ENCODE peak calls at places on chromosomes 7 and 10, in eight cellular contexts. One of them, this sample, is unnamed.

GRCh38 chr10:102118867-102119266 is 1.3 kb downstream of the LDB1 start:
- DNase-seq in tibial artery: peak
- DNase-seq in H9: peak
- DNase-seq in neural crest cell: no peak
- DNase-seq in psoas muscle: no peak
- DNase-seq in endothelial cell: no peak
- DNase-seq in fibroblast of lung: peak
- DNase-seq in B cell: peak
- DNase-seq in this sample: peak

GRCh38 chr7:92020636-92021035 is 80.0 kb downstream of the AKAP9 start:
- DNase-seq in tibial artery: no peak
- DNase-seq in H9: no peak
- DNase-seq in neural crest cell: no peak
- DNase-seq in psoas muscle: no peak
- DNase-seq in endothelial cell: no peak
- DNase-seq in fibroblast of lung: peak
- DNase-seq in B cell: no peak
- DNase-seq in this sample: no peak

GRCh38 chr10:9060314-9060713 is 1005.8 kb downstream of the GATA3 start:
- DNase-seq in tibial artery: no peak
- DNase-seq in H9: no peak
- DNase-seq in neural crest cell: no peak
- DNase-seq in psoas muscle: no peak
- DNase-seq in endothelial cell: no peak
- DNase-seq in fibroblast of lung: no peak
- DNase-seq in B cell: no peak
- DNase-seq in this sample: no peak

GRCh38 chr7:69172357-69173098 is 425.7 kb upstream of the AUTS2 start:
- DNase-seq in tibial artery: no peak
- DNase-seq in H9: no peak
- DNase-seq in neural crest cell: no peak
- DNase-seq in psoas muscle: no peak
- DNase-seq in endothelial cell: no peak
- DNase-seq in fibroblast of lung: no peak
- DNase-seq in B cell: no peak
- DNase-seq in this sample: no peak

GRCh38 chr7:138665669-138666140 is 35.5 kb downstream of the SVOPL start:
- DNase-seq in tibial artery: no peak
- DNase-seq in H9: no peak
- DNase-seq in neural crest cell: no peak
- DNase-seq in psoas muscle: no peak
- DNase-seq in endothelial cell: no peak
- DNase-seq in fibroblast of lung: no peak
- DNase-seq in B cell: no peak
- DNase-seq in this sample: no peak

GRCh38 chr10:16905304-16905703 is 88.1 kb upstream of the RSU1 start:
- DNase-seq in tibial artery: no peak
- DNase-seq in H9: no peak
- DNase-seq in neural crest cell: no peak
- DNase-seq in psoas muscle: no peak
- DNase-seq in endothelial cell: no peak
- DNase-seq in fibroblast of lung: peak
- DNase-seq in B cell: no peak
- DNase-seq in this sample: no peak

GRCh38 chr7:1192171-1192676 is 32.2 kb upstream of the ZFAND2A start:
- DNase-seq in tibial artery: no peak
- DNase-seq in H9: no peak
- DNase-seq in neural crest cell: no peak
- DNase-seq in psoas muscle: no peak
- DNase-seq in endothelial cell: peak
- DNase-seq in fibroblast of lung: peak
- DNase-seq in B cell: no peak
- DNase-seq in this sample: no peak

GRCh38 chr7:125241548-125241947 is 311.9 kb upstream of the POT1 start:
- DNase-seq in tibial artery: no peak
- DNase-seq in H9: no peak
- DNase-seq in neural crest cell: no peak
- DNase-seq in psoas muscle: no peak
- DNase-seq in endothelial cell: no peak
- DNase-seq in fibroblast of lung: no peak
- DNase-seq in B cell: no peak
- DNase-seq in this sample: no peak

GRCh38 chr7:137146552-137146961 is 197.0 kb downstream of the PTN start:
- DNase-seq in tibial artery: no peak
- DNase-seq in H9: no peak
- DNase-seq in neural crest cell: no peak
- DNase-seq in psoas muscle: no peak
- DNase-seq in endothelial cell: no peak
- DNase-seq in fibroblast of lung: peak
- DNase-seq in B cell: no peak
- DNase-seq in this sample: no peak

GRCh38 chr10:131273476-131273875 is 38.0 kb downstream of the TCERG1L start:
- DNase-seq in tibial artery: no peak
- DNase-seq in H9: no peak
- DNase-seq in neural crest cell: no peak
- DNase-seq in psoas muscle: no peak
- DNase-seq in endothelial cell: no peak
- DNase-seq in fibroblast of lung: no peak
- DNase-seq in B cell: no peak
- DNase-seq in this sample: no peak

GRCh38 chr7:92332782-92333181 is 87.0 kb downstream of the ANKIB1 start:
- DNase-seq in tibial artery: no peak
- DNase-seq in H9: no peak
- DNase-seq in neural crest cell: no peak
- DNase-seq in psoas muscle: no peak
- DNase-seq in endothelial cell: no peak
- DNase-seq in fibroblast of lung: no peak
- DNase-seq in B cell: no peak
- DNase-seq in this sample: no peak

GRCh38 chr10:34637419-34637911 is 177.6 kb downstream of the PARD3 start:
- DNase-seq in tibial artery: peak
- DNase-seq in H9: peak
- DNase-seq in neural crest cell: peak
- DNase-seq in psoas muscle: peak
- DNase-seq in endothelial cell: peak
- DNase-seq in fibroblast of lung: peak
- DNase-seq in B cell: peak
- DNase-seq in this sample: peak

GRCh38 chr7:139683137-139683871 is 94.5 kb downstream of the HIPK2 start:
- DNase-seq in tibial artery: no peak
- DNase-seq in H9: no peak
- DNase-seq in neural crest cell: no peak
- DNase-seq in psoas muscle: no peak
- DNase-seq in endothelial cell: no peak
- DNase-seq in fibroblast of lung: peak
- DNase-seq in B cell: no peak
- DNase-seq in this sample: no peak

GRCh38 chr10:48670978-48671913 is 13.4 kb upstream of the WDFY4 start:
- DNase-seq in tibial artery: no peak
- DNase-seq in H9: peak
- DNase-seq in neural crest cell: peak
- DNase-seq in psoas muscle: no peak
- DNase-seq in endothelial cell: no peak
- DNase-seq in fibroblast of lung: no peak
- DNase-seq in B cell: peak
- DNase-seq in this sample: no peak

DNA sequence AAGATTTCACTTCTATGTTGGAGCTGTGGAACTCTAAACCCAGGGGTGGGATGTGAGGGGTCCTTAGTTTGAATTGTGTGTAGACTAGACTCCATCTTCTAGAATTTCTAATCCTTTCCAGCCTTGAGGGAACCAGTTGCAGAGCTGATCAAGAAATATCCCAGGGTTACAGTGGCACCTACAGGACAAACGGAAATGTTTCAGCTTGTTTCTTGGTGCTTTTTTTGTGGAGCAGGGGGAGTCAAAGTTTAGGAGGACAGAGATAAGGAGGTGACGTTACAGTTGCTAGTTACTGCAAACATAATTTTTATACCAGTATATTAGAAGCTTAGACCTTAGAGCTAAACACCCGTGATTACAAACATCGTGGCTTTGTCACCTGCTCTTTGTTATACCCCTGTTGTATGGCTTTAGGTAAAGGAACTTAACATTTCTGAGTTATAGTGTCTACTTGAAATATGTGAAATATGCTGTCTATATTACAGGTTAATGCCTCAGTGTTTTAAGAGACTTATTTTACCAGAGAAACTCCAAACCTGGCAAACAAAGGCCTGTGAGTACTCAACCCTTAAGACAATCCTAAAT is 84.5 kb upstream of the DYNC1I1 start:
- DNase-seq in tibial artery: no peak
- DNase-seq in H9: no peak
- DNase-seq in neural crest cell: peak
- DNase-seq in psoas muscle: no peak
- DNase-seq in endothelial cell: peak
- DNase-seq in fibroblast of lung: peak
- DNase-seq in B cell: no peak
- DNase-seq in this sample: no peak
- TF ChIP-seq CTCF in tibial artery: peak
- TF ChIP-seq CTCF in H9: peak
- TF ChIP-seq CTCF in neural crest cell: peak
- TF ChIP-seq CTCF in psoas muscle: peak
- TF ChIP-seq CTCF in endothelial cell: peak
- TF ChIP-seq CTCF in fibroblast of lung: peak
- TF ChIP-seq CTCF in B cell: no peak
- TF ChIP-seq CTCF in this sample: peak

DNA sequence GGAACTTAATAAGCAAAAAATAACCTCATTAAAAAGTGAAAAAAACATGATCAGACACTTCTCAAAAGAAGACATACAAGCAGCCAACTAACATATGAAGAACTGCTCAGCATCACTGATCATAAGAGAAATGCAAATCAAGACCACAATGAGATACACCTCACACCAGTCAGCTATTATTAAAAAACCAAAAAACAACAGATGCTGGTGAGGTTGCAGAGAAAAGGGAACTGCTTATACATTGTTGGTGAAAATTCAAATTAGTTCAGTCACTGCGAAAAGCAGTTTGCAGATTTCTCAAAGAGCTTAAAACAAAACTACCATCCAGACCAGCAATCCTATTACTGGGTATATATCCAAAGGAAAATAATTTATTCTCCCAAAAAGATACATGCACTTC is 513.3 kb downstream of the MDFIC start:
- DNase-seq in tibial artery: no peak
- DNase-seq in H9: no peak
- DNase-seq in neural crest cell: no peak
- DNase-seq in psoas muscle: no peak
- DNase-seq in endothelial cell: no peak
- DNase-seq in fibroblast of lung: no peak
- DNase-seq in B cell: peak
- DNase-seq in this sample: no peak
- TF ChIP-seq CTCF in tibial artery: no peak
- TF ChIP-seq CTCF in H9: no peak
- TF ChIP-seq CTCF in neural crest cell: no peak
- TF ChIP-seq CTCF in psoas muscle: no peak
- TF ChIP-seq CTCF in endothelial cell: no peak
- TF ChIP-seq CTCF in fibroblast of lung: no peak
- TF ChIP-seq CTCF in B cell: no peak
- TF ChIP-seq CTCF in this sample: no peak

GRCh38 chr7:158782638-158783490 is 46.4 kb downstream of the ESYT2 start:
- DNase-seq in tibial artery: peak
- DNase-seq in H9: no peak
- DNase-seq in neural crest cell: no peak
- DNase-seq in psoas muscle: peak
- DNase-seq in endothelial cell: peak
- DNase-seq in fibroblast of lung: no peak
- DNase-seq in B cell: no peak
- DNase-seq in this sample: no peak
- TF ChIP-seq CTCF in tibial artery: peak
- TF ChIP-seq CTCF in H9: peak
- TF ChIP-seq CTCF in neural crest cell: no peak
- TF ChIP-seq CTCF in psoas muscle: peak
- TF ChIP-seq CTCF in endothelial cell: no peak
- TF ChIP-seq CTCF in fibroblast of lung: peak
- TF ChIP-seq CTCF in B cell: no peak
- TF ChIP-seq CTCF in this sample: peak

GRCh38 chr10:78378192-78378591 is 344.5 kb downstream of the RPS24 start:
- DNase-seq in tibial artery: no peak
- DNase-seq in H9: no peak
- DNase-seq in neural crest cell: no peak
- DNase-seq in psoas muscle: no peak
- DNase-seq in endothelial cell: no peak
- DNase-seq in fibroblast of lung: no peak
- DNase-seq in B cell: no peak
- DNase-seq in this sample: no peak

GRCh38 chr10:78383378-78383777 is 349.7 kb downstream of the RPS24 start:
- DNase-seq in tibial artery: no peak
- DNase-seq in H9: no peak
- DNase-seq in neural crest cell: no peak
- DNase-seq in psoas muscle: no peak
- DNase-seq in endothelial cell: no peak
- DNase-seq in fibroblast of lung: no peak
- DNase-seq in B cell: no peak
- DNase-seq in this sample: no peak

GRCh38 chr10:78382776-78383175 is 349.1 kb downstream of the RPS24 start:
- DNase-seq in tibial artery: no peak
- DNase-seq in H9: no peak
- DNase-seq in neural crest cell: no peak
- DNase-seq in psoas muscle: no peak
- DNase-seq in endothelial cell: no peak
- DNase-seq in fibroblast of lung: no peak
- DNase-seq in B cell: no peak
- DNase-seq in this sample: no peak

GRCh38 chr10:78382047-78382446 is 348.4 kb downstream of the RPS24 start:
- DNase-seq in tibial artery: no peak
- DNase-seq in H9: no peak
- DNase-seq in neural crest cell: no peak
- DNase-seq in psoas muscle: no peak
- DNase-seq in endothelial cell: no peak
- DNase-seq in fibroblast of lung: no peak
- DNase-seq in B cell: no peak
- DNase-seq in this sample: no peak

DNA sequence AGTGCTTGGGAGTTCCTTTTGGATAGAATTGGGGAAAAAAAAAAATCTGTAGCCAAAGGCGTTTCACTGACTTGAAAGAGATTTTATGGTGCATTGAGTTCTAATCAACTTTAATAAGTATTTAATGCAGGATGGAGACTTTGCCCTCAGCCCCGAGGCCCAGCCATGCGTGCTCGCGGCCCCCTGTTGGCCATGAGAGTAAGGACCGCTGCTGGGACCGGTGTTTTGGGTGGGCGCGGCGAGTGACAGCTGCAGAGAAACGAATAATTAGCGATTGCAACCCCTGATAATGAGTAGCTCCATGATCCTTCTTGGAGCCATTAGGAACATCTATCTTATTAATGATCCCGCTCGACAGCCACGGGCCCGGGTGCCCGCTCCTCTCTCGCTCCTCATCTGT is 347.4 kb downstream of the RPS24 start:
- DNase-seq in tibial artery: no peak
- DNase-seq in H9: peak
- DNase-seq in neural crest cell: no peak
- DNase-seq in psoas muscle: no peak
- DNase-seq in endothelial cell: peak
- DNase-seq in fibroblast of lung: no peak
- DNase-seq in B cell: no peak
- DNase-seq in this sample: no peak
- TF ChIP-seq CTCF in tibial artery: no peak
- TF ChIP-seq CTCF in H9: peak
- TF ChIP-seq CTCF in neural crest cell: peak
- TF ChIP-seq CTCF in psoas muscle: peak
- TF ChIP-seq CTCF in endothelial cell: peak
- TF ChIP-seq CTCF in fibroblast of lung: peak
- TF ChIP-seq CTCF in B cell: no peak
- TF ChIP-seq CTCF in this sample: peak

This sample was measured in upper lobe of right lung.